ENCODE peak calls at places on chromosomes 16 and 17, in seven cellular contexts. T is HEK293T; Y is CD8-positive, alpha-beta T cell; Z is HS-27A; K is GM23338; L is amygdala; A is HuH-7.5. V is an unnamed sample.

GRCh38 chr17:48024149-48025039 is 13.2 kb downstream of the COPZ2 start:
- DNase-seq in T (no peak), Y (peak), Z (peak), K (peak), L (no peak), A (no peak), V (no peak)

GRCh38 chr17:41547921-41548843 is 20.1 kb upstream of the KRT19 start:
- DNase-seq in T (no peak), Y (no peak), Z (peak), K (no peak), L (no peak), A (no peak), V (no peak)

GRCh38 chr16:53266156-53266555 is 168.1 kb upstream of the RBL2 start:
- DNase-seq in T (no peak), Y (no peak), Z (no peak), K (no peak), L (no peak), A (no peak), V (no peak)

GRCh38 chr16:71914802-71915201 is 19.5 kb downstream of the IST1 start:
- DNase-seq in T (no peak), Y (no peak), Z (no peak), K (no peak), L (no peak), A (no peak), V (no peak)

GRCh38 chr16:50644730-50645129 is 36.4 kb downstream of the SNX20 start:
- DNase-seq in T (no peak), Y (peak), Z (no peak), K (peak), L (peak), A (no peak), V (no peak)

GRCh38 chr17:17565471-17566365 is 25.8 kb downstream of the PEMT start:
- DNase-seq in T (no peak), Y (no peak), Z (no peak), K (no peak), L (no peak), A (no peak), V (no peak)

GRCh38 chr16:15810411-15810810 is 46.4 kb downstream of the MYH11 start:
- DNase-seq in T (no peak), Y (no peak), Z (no peak), K (no peak), L (no peak), A (no peak), V (no peak)

GRCh38 chr16:86363836-86364618 is 146.3 kb upstream of the FOXF1 start:
- DNase-seq in T (peak), Y (no peak), Z (no peak), K (no peak), L (no peak), A (no peak), V (no peak)

GRCh38 chr17:42846594-42847280 is 2.4 kb downstream of the AOC2 start:
- DNase-seq in T (no peak), Y (no peak), Z (no peak), K (no peak), L (no peak), A (no peak), V (no peak)

GRCh38 chr16:1311738-1312458 is 2.5 kb downstream of the UBE2I start:
- DNase-seq in T (no peak), Y (no peak), Z (no peak), K (no peak), L (no peak), A (no peak), V (no peak)

GRCh38 chr16:88566158-88566557 is 4.0 kb upstream of the ZC3H18 start:
- DNase-seq in T (no peak), Y (no peak), Z (no peak), K (peak), L (no peak), A (no peak), V (no peak)

GRCh38 chr16:4414187-4414909 is 2.0 kb downstream of the CORO7 start:
- DNase-seq in T (no peak), Y (peak), Z (no peak), K (no peak), L (no peak), A (no peak), V (no peak)

GRCh38 chr16:3577302-3577752 is at the start of gene NLRC3:
- DNase-seq in T (no peak), Y (peak), Z (no peak), K (no peak), L (no peak), A (no peak), V (no peak)

GRCh38 chr16:62450291-62450690 is 414.1 kb upstream of the CDH8 start:
- DNase-seq in T (no peak), Y (no peak), Z (no peak), K (peak), L (no peak), A (no peak), V (no peak)

GRCh38 chr17:42230225-42230624 is 35.9 kb upstream of the GHDC start:
- DNase-seq in T (no peak), Y (no peak), Z (no peak), K (no peak), L (no peak), A (no peak), V (no peak)

GRCh38 chr17:47708864-47709541 is 15.0 kb downstream of the TBKBP1 start:
- DNase-seq in T (no peak), Y (no peak), Z (no peak), K (peak), L (no peak), A (no peak), V (no peak)

GRCh38 chr16:11306997-11307638 is 26.0 kb upstream of the PRM1 start:
- DNase-seq in T (no peak), Y (no peak), Z (no peak), K (no peak), L (no peak), A (no peak), V (no peak)

GRCh38 chr16:30965436-30965835 is 7.9 kb downstream of the SETD1A start:
- DNase-seq in T (no peak), Y (no peak), Z (no peak), K (no peak), L (no peak), A (no peak), V (no peak)

GRCh38 chr17:75059369-75060345 is 12.6 kb downstream of the KCTD2 start:
- DNase-seq in T (no peak), Y (no peak), Z (no peak), K (peak), L (peak), A (no peak), V (no peak)

V was measured in glomerular endothelial cell.